ENCODE peak calls at places on chromosomes 13 and 19, in nine cellular contexts. W is aorta; A is iris pigment epithelial cell; B is NCI-H69; C is activated T-cell treated with anti-CD3 and anti-CD28 coated beads for 1 hour; H is endothelial cell; P is NCI-H524 treated with DMSO at 0.1 percent for 48 hours; N is NCI-H510A; K is stimulated activated CD4-positive, alpha-beta T cell treated with anti-CD3 and anti-CD28 coated beads, TNF-alpha, amount 100 ng/mL, for 4 hours. E is an unnamed sample.

GRCh38 chr13:97030705-97031452 is 36.6 kb upstream of the OXGR1 start:
- DNase-seq in W (no peak), A (peak), B (peak), C (no peak), H (peak), P (peak), N (no peak), K (no peak), E (no peak)

GRCh38 chr13:35888327-35888940 is 242.7 kb downstream of the DCLK1 start:
- DNase-seq in W (no peak), A (no peak), B (peak), C (no peak), H (no peak), P (peak), N (no peak), K (no peak), E (no peak)

GRCh38 chr13:83620535-83621220 is 261.6 kb downstream of the SLITRK1 start:
- DNase-seq in W (no peak), A (peak), B (no peak), C (no peak), H (no peak), P (no peak), N (no peak), K (no peak), E (no peak)

GRCh38 chr19:7153008-7153407 is 83.5 kb downstream of the ZNF557 start:
- DNase-seq in W (no peak), A (no peak), B (no peak), C (no peak), H (no peak), P (no peak), N (no peak), K (no peak), E (no peak)

GRCh38 chr19:50387176-50387867 is 3.2 kb downstream of the POLD1 start:
- DNase-seq in W (peak), A (peak), B (no peak), C (no peak), H (no peak), P (no peak), N (no peak), K (no peak), E (peak)

GRCh38 chr13:46490129-46490528 is 62.8 kb upstream of the LRCH1 start:
- DNase-seq in W (no peak), A (no peak), B (no peak), C (no peak), H (no peak), P (no peak), N (no peak), K (no peak), E (no peak)

GRCh38 chr19:5253403-5254110 is 87.1 kb downstream of the PTPRS start:
- DNase-seq in W (no peak), A (peak), B (peak), C (no peak), H (no peak), P (no peak), N (no peak), K (no peak), E (no peak)

GRCh38 chr19:7894612-7895309 is 6.5 kb downstream of the LRRC8E start:
- DNase-seq in W (no peak), A (no peak), B (no peak), C (no peak), H (no peak), P (no peak), N (peak), K (no peak), E (peak)

GRCh38 chr19:17948967-17949930 is 16.4 kb downstream of the CCDC124 start:
- DNase-seq in W (no peak), A (no peak), B (peak), C (no peak), H (no peak), P (peak), N (no peak), K (no peak), E (no peak)

GRCh38 chr19:57465680-57466381 is 8.9 kb upstream of the VN1R1 start:
- DNase-seq in W (no peak), A (peak), B (peak), C (no peak), H (peak), P (no peak), N (no peak), K (no peak), E (no peak)

GRCh38 chr19:9171393-9171991 is 7.3 kb upstream of the OR7D2 start:
- DNase-seq in W (no peak), A (peak), B (no peak), C (no peak), H (no peak), P (no peak), N (no peak), K (no peak), E (no peak)

GRCh38 chr19:28313633-28314032 is 899.3 kb downstream of the UQCRFS1 start:
- DNase-seq in W (no peak), A (no peak), B (no peak), C (no peak), H (no peak), P (no peak), N (no peak), K (no peak), E (no peak)